ENCODE peak calls at places on chromosomes 5 and 9, in eight cellular contexts. N, Z, M, I, D, C, H and Y are unnamed samples. For H3K4me1, the result is how much of the 10 kb centered on the place peaks cover.

GRCh38 chr5:51389582-51390463 is 6.6 kb downstream of the ISL1 start:
- DNase-seq in N (peak), Z (no peak), M (no peak), I (no peak), D (no peak), C (no peak), H (no peak), Y (peak)

GRCh38 chr9:122132539-122132938 is 27.0 kb downstream of the NDUFA8 start:
- DNase-seq in N (no peak), Z (no peak), M (no peak), I (no peak), D (no peak), C (no peak), H (no peak), Y (no peak)

GRCh38 chr9:123834907-123835562 is 94.9 kb downstream of the DENND1A start:
- DNase-seq in N (peak), Z (peak), M (no peak), I (no peak), D (no peak), C (no peak), H (peak), Y (peak)

GRCh38 chr9:93652604-93653592 is 76.5 kb downstream of the PHF2 start:
- DNase-seq in N (no peak), Z (no peak), M (no peak), I (no peak), D (no peak), C (no peak), H (no peak), Y (no peak)

GRCh38 chr5:39714036-39714698 is 289.4 kb upstream of the DAB2 start:
- DNase-seq in N (peak), Z (peak), M (peak), I (peak), D (no peak), C (peak), H (peak), Y (peak)

GRCh38 chr9:86985132-86985531 is 37.8 kb upstream of the GAS1 start:
- DNase-seq in N (no peak), Z (no peak), M (no peak), I (no peak), D (no peak), C (no peak), H (no peak), Y (no peak)

GRCh38 chr9:108776920-108777650 is 78.7 kb downstream of the ACTL7B start:
- DNase-seq in N (peak), Z (no peak), M (peak), I (no peak), D (no peak), C (no peak), H (no peak), Y (peak)

GRCh38 chr5:71587709-71588532 is 781 bp downstream of the MCCC2 start:
- DNase-seq in N (no peak), Z (no peak), M (no peak), I (no peak), D (no peak), C (no peak), H (no peak), Y (peak)

GRCh38 chr5:168663276-168664004 is 84.3 kb upstream of the PANK3 start:
- DNase-seq in N (no peak), Z (no peak), M (no peak), I (no peak), D (no peak), C (no peak), H (no peak), Y (no peak)

GRCh38 chr5:141477169-141477568 is 1.4 kb downstream of the PCDHGC3 start:
- DNase-seq in N (peak), Z (no peak), M (no peak), I (no peak), D (no peak), C (no peak), H (no peak), Y (peak)

GRCh38 chr9:130104413-130105193 is 50.9 kb downstream of the GPR107 start:
- DNase-seq in N (no peak), Z (no peak), M (no peak), I (no peak), D (no peak), C (no peak), H (no peak), Y (no peak)

GRCh38 chr9:127970401-127971313 is 10.1 kb downstream of the EEIG1 start:
- DNase-seq in N (no peak), Z (no peak), M (no peak), I (no peak), D (no peak), C (no peak), H (peak), Y (no peak)

GRCh38 chr9:127968046-127968445 is 12.7 kb downstream of the EEIG1 start:
- DNase-seq in N (peak), Z (no peak), M (peak), I (peak), D (no peak), C (peak), H (no peak), Y (peak)

GRCh38 chr9:127967151-127967809 is 13.5 kb downstream of the EEIG1 start:
- DNase-seq in N (no peak), Z (no peak), M (no peak), I (no peak), D (no peak), C (no peak), H (no peak), Y (no peak)

GRCh38 chr9:127966416-127967150 is 14.2 kb downstream of the EEIG1 start:
- DNase-seq in N (no peak), Z (no peak), M (peak), I (no peak), D (no peak), C (peak), H (peak), Y (no peak)

DNA sequence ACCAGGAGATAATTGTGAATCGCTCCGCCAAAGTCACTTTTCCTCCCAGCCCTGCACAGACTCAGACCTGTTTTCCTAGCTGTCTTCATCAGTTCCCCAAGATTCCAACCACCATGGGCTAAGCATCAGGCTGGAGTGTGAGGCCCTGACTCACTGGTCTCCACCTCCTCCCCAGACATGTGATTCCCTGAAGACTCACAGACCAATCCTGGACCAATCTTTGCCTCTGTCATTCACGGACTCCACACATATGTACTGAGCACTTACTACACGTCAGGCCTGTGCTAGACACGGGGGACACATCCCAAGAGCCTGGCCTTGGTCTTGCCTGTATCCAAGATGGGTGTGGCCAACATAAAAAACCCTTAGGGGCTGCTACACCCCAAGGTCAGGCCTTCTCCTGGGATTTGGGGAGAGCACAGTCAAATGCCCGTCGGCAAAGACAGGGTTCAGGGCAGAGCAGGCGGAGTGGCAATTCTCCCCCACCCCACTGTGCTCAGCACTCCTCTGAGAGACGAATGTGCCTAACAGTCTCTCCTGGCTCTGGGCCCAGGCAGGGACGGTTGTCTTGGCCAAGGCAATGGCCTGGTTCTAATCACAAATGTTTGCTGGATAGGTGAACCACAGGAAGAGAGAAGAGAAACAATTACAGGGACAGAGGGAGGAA is 11.9 kb downstream of the EEIG1 start:
- DNase-seq in N (peak), Z (no peak), M (peak), I (peak), D (no peak), C (peak), H (no peak), Y (peak)
- H3K4me3 ChIP-seq in N (peak), Z (no peak), M (no peak), I (peak), D (no peak), C (no peak), H (peak), Y (no peak)

GRCh38 chr9:24498632-24499031 is 47.1 kb downstream of the IZUMO3 start:
- DNase-seq in N (no peak), Z (no peak), M (no peak), I (no peak), D (no peak), C (no peak), H (no peak), Y (no peak)
- H3K4me1 ChIP-seq in N (under half), Z (under half), M (under half), I (under half), D (under half), C (under half), H (under half), Y (under half)

GRCh38 chr9:128202648-128203023 is 543 bp upstream of the DNM1 start:
- DNase-seq in N (no peak), Z (no peak), M (no peak), I (no peak), D (no peak), C (no peak), H (no peak), Y (no peak)
- H3K4me3 ChIP-seq in N (no peak), Z (no peak), M (peak), I (peak), D (no peak), C (no peak), H (no peak), Y (no peak)

GRCh38 chr5:163436515-163436914 is 880 bp upstream of the CCNG1 start:
- DNase-seq in N (no peak), Z (no peak), M (no peak), I (no peak), D (no peak), C (no peak), H (no peak), Y (no peak)

GRCh38 chr5:163432527-163432926 is 4.9 kb upstream of the CCNG1 start:
- DNase-seq in N (no peak), Z (no peak), M (no peak), I (no peak), D (no peak), C (no peak), H (no peak), Y (no peak)

GRCh38 chr5:163433271-163433670 is 4.1 kb upstream of the CCNG1 start:
- DNase-seq in N (no peak), Z (no peak), M (no peak), I (no peak), D (no peak), C (peak), H (no peak), Y (no peak)

GRCh38 chr5:163437011-163437308 is 435 bp upstream of the CCNG1 start:
- DNase-seq in N (no peak), Z (no peak), M (no peak), I (no peak), D (no peak), C (no peak), H (no peak), Y (no peak)

DNA sequence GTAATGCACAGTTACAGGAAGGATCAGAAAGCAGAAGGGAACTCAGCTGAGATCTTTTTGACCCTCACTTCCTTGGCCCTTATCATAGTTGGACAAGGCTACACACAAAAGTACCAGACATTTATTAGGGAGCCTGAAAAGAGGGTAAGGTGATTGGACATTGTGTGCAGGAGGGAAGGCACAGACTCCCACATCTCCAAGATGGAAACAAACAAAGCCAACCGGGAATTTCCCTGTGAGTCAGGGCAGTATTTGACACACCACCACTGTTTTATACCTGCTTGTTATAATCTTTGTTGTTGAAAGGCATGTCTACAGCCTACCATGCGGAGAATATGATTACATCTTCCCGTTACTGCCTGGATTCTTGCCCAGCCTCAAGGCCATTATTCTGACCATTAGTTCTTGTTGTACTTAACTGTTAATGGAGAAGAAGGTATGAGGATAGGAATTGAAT is 3.0 kb upstream of the CCNG1 start:
- DNase-seq in N (no peak), Z (no peak), M (peak), I (no peak), D (no peak), C (peak), H (no peak), Y (no peak)
- H3K4me1 ChIP-seq in N (under half), Z (under half), M (under half), I (under half), D (under half), C (under half), H (under half), Y (under half)